ENCODE peak calls at places on chromosomes 12 and 14, in four cellular contexts. One of them, this sample, is unnamed.

GRCh38 chr12:55875704-55876103 is 33.0 kb upstream of the MMP19 start:
- DNase-seq in epithelial cell of prostate: no peak
- DNase-seq in left ventricle myocardium inferior: no peak
- DNase-seq in body of pancreas: no peak
- DNase-seq in this sample: no peak

GRCh38 chr14:97780804-97781203 is 983.6 kb downstream of the VRK1 start:
- DNase-seq in left ventricle myocardium inferior: no peak
- DNase-seq in body of pancreas: no peak
- DNase-seq in epithelial cell of prostate: no peak
- DNase-seq in this sample: no peak

GRCh38 chr12:123714302-123714627 is 2.1 kb downstream of the ATP6V0A2 start:
- DNase-seq in left ventricle myocardium inferior: no peak
- DNase-seq in epithelial cell of prostate: no peak
- DNase-seq in body of pancreas: no peak
- DNase-seq in this sample: no peak

GRCh38 chr14:59394268-59394667 is 70.9 kb downstream of the GPR135 start:
- DNase-seq in epithelial cell of prostate: peak
- DNase-seq in body of pancreas: no peak
- DNase-seq in left ventricle myocardium inferior: no peak
- DNase-seq in this sample: no peak

GRCh38 chr12:42770261-42770660 is 180.7 kb upstream of the PRICKLE1 start:
- DNase-seq in epithelial cell of prostate: no peak
- DNase-seq in body of pancreas: no peak
- DNase-seq in left ventricle myocardium inferior: no peak
- DNase-seq in this sample: no peak

GRCh38 chr12:120761581-120761980 is 36.0 kb downstream of the ACADS start:
- DNase-seq in left ventricle myocardium inferior: no peak
- DNase-seq in body of pancreas: no peak
- DNase-seq in epithelial cell of prostate: peak
- DNase-seq in this sample: no peak

GRCh38 chr12:72226510-72226909 is 45.7 kb upstream of the TRHDE start:
- DNase-seq in left ventricle myocardium inferior: no peak
- DNase-seq in epithelial cell of prostate: no peak
- DNase-seq in body of pancreas: no peak
- DNase-seq in this sample: no peak

GRCh38 chr12:132315951-132316350 is 13.4 kb downstream of the GALNT9 start:
- DNase-seq in epithelial cell of prostate: no peak
- DNase-seq in left ventricle myocardium inferior: no peak
- DNase-seq in body of pancreas: no peak
- DNase-seq in this sample: no peak

GRCh38 chr12:30026621-30027234 is 243.0 kb upstream of the TMTC1 start:
- DNase-seq in left ventricle myocardium inferior: no peak
- DNase-seq in body of pancreas: no peak
- DNase-seq in epithelial cell of prostate: no peak
- DNase-seq in this sample: peak

GRCh38 chr12:114746297-114747074 is 62.5 kb upstream of the TBX3 start:
- DNase-seq in body of pancreas: no peak
- DNase-seq in left ventricle myocardium inferior: no peak
- DNase-seq in epithelial cell of prostate: no peak
- DNase-seq in this sample: no peak

GRCh38 chr12:26853303-26854027 is 20.5 kb upstream of the ITPR2 start:
- DNase-seq in body of pancreas: peak
- DNase-seq in epithelial cell of prostate: no peak
- DNase-seq in left ventricle myocardium inferior: peak
- DNase-seq in this sample: peak

GRCh38 chr14:73462815-73463214 is 4.5 kb upstream of the NUMB start:
- DNase-seq in left ventricle myocardium inferior: no peak
- DNase-seq in epithelial cell of prostate: no peak
- DNase-seq in body of pancreas: no peak
- DNase-seq in this sample: no peak

GRCh38 chr14:90568405-90568804 is 171.6 kb downstream of the CALM1 start:
- DNase-seq in left ventricle myocardium inferior: no peak
- DNase-seq in epithelial cell of prostate: no peak
- DNase-seq in body of pancreas: no peak
- DNase-seq in this sample: no peak

GRCh38 chr14:76203086-76204001 is 51.6 kb downstream of the GPATCH2L start:
- DNase-seq in epithelial cell of prostate: peak
- DNase-seq in body of pancreas: no peak
- DNase-seq in left ventricle myocardium inferior: no peak
- DNase-seq in this sample: no peak

GRCh38 chr12:53381739-53382630 is 2.0 kb downstream of the SP1 start:
- DNase-seq in left ventricle myocardium inferior: peak
- DNase-seq in body of pancreas: peak
- DNase-seq in epithelial cell of prostate: peak
- DNase-seq in this sample: peak

GRCh38 chr12:62640910-62641448 is 174.4 kb downstream of the MON2 start:
- DNase-seq in left ventricle myocardium inferior: no peak
- DNase-seq in body of pancreas: no peak
- DNase-seq in epithelial cell of prostate: no peak
- DNase-seq in this sample: no peak

GRCh38 chr12:40158592-40159111 is 52.8 kb upstream of the SLC2A13 start:
- DNase-seq in epithelial cell of prostate: peak
- DNase-seq in left ventricle myocardium inferior: no peak
- DNase-seq in body of pancreas: no peak
- DNase-seq in this sample: no peak

GRCh38 chr12:3117144-3117581 is 40.0 kb downstream of the TSPAN9 start:
- DNase-seq in body of pancreas: no peak
- DNase-seq in left ventricle myocardium inferior: no peak
- DNase-seq in epithelial cell of prostate: no peak
- DNase-seq in this sample: no peak

GRCh38 chr14:98937712-98938505 is 334.1 kb downstream of the BCL11B start:
- DNase-seq in epithelial cell of prostate: no peak
- DNase-seq in body of pancreas: no peak
- DNase-seq in left ventricle myocardium inferior: no peak
- DNase-seq in this sample: no peak

GRCh38 chr12:105205322-105206048 is 30.5 kb downstream of the APPL2 start:
- DNase-seq in body of pancreas: peak
- DNase-seq in left ventricle myocardium inferior: no peak
- DNase-seq in epithelial cell of prostate: no peak
- DNase-seq in this sample: no peak

GRCh38 chr12:25069221-25069620 is 120.3 kb upstream of the BCAT1 start:
- DNase-seq in left ventricle myocardium inferior: no peak
- DNase-seq in body of pancreas: no peak
- DNase-seq in epithelial cell of prostate: no peak
- DNase-seq in this sample: no peak

GRCh38 chr14:37901978-37902377 is 305.7 kb upstream of the SSTR1 start:
- DNase-seq in left ventricle myocardium inferior: peak
- DNase-seq in body of pancreas: no peak
- DNase-seq in epithelial cell of prostate: no peak
- DNase-seq in this sample: no peak

GRCh38 chr14:101823511-101824120 is 62.1 kb downstream of the PPP2R5C start:
- DNase-seq in body of pancreas: no peak
- DNase-seq in left ventricle myocardium inferior: no peak
- DNase-seq in epithelial cell of prostate: no peak
- DNase-seq in this sample: no peak

GRCh38 chr12:112906712-112907414 is at the start of gene OAS1:
- DNase-seq in epithelial cell of prostate: peak
- DNase-seq in body of pancreas: no peak
- DNase-seq in left ventricle myocardium inferior: no peak
- DNase-seq in this sample: no peak

GRCh38 chr12:94982456-94982855 is 21.0 kb downstream of the NDUFA12 start:
- DNase-seq in left ventricle myocardium inferior: no peak
- DNase-seq in epithelial cell of prostate: no peak
- DNase-seq in body of pancreas: no peak
- DNase-seq in this sample: no peak

GRCh38 chr12:78674311-78675085 is 190.1 kb upstream of the SYT1 start:
- DNase-seq in epithelial cell of prostate: no peak
- DNase-seq in left ventricle myocardium inferior: no peak
- DNase-seq in body of pancreas: no peak
- DNase-seq in this sample: peak

GRCh38 chr12:55060470-55060869 is 40.7 kb downstream of the NEUROD4 start:
- DNase-seq in epithelial cell of prostate: no peak
- DNase-seq in body of pancreas: no peak
- DNase-seq in left ventricle myocardium inferior: no peak
- DNase-seq in this sample: no peak

GRCh38 chr12:89451876-89452275 is 72.7 kb downstream of the GALNT4 start:
- DNase-seq in left ventricle myocardium inferior: peak
- DNase-seq in epithelial cell of prostate: no peak
- DNase-seq in body of pancreas: no peak
- DNase-seq in this sample: peak

GRCh38 chr12:26246483-26247164 is 51.3 kb downstream of the SSPN start:
- DNase-seq in left ventricle myocardium inferior: no peak
- DNase-seq in epithelial cell of prostate: peak
- DNase-seq in body of pancreas: no peak
- DNase-seq in this sample: no peak

GRCh38 chr14:72236629-72237028 is 304.4 kb downstream of the RGS6 start:
- DNase-seq in body of pancreas: no peak
- DNase-seq in left ventricle myocardium inferior: peak
- DNase-seq in epithelial cell of prostate: no peak
- DNase-seq in this sample: no peak

DNA sequence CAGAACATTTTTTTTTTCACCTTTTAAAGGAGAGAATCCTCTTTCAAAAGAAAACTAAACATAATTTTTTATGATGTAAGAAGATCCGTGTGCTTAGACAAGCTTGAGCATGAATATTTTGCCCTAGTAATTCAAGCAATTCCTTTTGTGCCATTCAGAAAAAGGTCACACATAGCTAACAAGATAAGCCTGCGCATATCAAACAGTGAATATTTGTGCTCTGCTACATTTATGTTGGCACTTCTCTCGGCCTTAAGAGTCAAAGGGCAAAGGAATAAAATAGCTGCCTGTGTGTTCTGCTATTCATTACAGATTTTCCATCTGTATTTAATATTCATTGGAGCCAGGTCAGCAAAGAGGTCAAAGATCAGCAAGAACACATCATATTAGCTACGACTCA is 163.4 kb downstream of the TMTC3 start:
- DNase-seq in epithelial cell of prostate: no peak
- DNase-seq in left ventricle myocardium inferior: no peak
- DNase-seq in body of pancreas: no peak
- DNase-seq in this sample: no peak
- H3K27ac ChIP-seq in epithelial cell of prostate: peak
- H3K27ac ChIP-seq in left ventricle myocardium inferior: no peak
- H3K27ac ChIP-seq in body of pancreas: no peak
- H3K27ac ChIP-seq in this sample: no peak

GRCh38 chr12:117009759-117010158 is 89.5 kb downstream of the TESC start:
- DNase-seq in epithelial cell of prostate: no peak
- DNase-seq in left ventricle myocardium inferior: no peak
- DNase-seq in body of pancreas: no peak
- DNase-seq in this sample: no peak
- H3K27ac ChIP-seq in epithelial cell of prostate: no peak
- H3K27ac ChIP-seq in left ventricle myocardium inferior: no peak
- H3K27ac ChIP-seq in body of pancreas: no peak
- H3K27ac ChIP-seq in this sample: no peak

DNA sequence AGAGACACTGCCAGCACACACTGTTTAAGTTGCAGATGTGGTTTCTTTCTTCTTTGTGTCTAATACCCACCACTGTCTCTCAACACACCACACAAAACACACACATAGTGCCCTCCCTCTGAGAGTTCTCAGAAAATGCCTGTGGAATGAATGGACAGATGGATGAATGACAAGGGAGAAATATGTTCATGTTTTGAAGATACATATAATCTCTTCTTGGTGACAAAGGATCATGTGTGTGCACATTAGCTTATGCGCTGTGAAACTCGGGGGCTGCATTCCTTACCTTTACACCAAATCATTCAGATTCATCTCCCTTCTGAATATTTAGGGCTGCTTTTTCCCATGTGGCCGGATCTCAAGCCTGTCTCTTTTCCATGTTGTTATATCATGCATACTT is 111.5 kb downstream of the EPS8 start:
- DNase-seq in left ventricle myocardium inferior: no peak
- DNase-seq in body of pancreas: no peak
- DNase-seq in epithelial cell of prostate: no peak
- DNase-seq in this sample: no peak
- H3K27ac ChIP-seq in left ventricle myocardium inferior: no peak
- H3K27ac ChIP-seq in body of pancreas: no peak
- H3K27ac ChIP-seq in epithelial cell of prostate: no peak
- H3K27ac ChIP-seq in this sample: no peak

GRCh38 chr14:95467232-95467631 is 49.2 kb downstream of the SYNE3 start:
- DNase-seq in epithelial cell of prostate: no peak
- DNase-seq in left ventricle myocardium inferior: no peak
- DNase-seq in body of pancreas: no peak
- DNase-seq in this sample: no peak

GRCh38 chr14:95465358-95465757 is 51.1 kb downstream of the SYNE3 start:
- DNase-seq in epithelial cell of prostate: no peak
- DNase-seq in body of pancreas: no peak
- DNase-seq in left ventricle myocardium inferior: no peak
- DNase-seq in this sample: no peak

GRCh38 chr14:95464524-95464923 is 51.9 kb downstream of the SYNE3 start:
- DNase-seq in body of pancreas: no peak
- DNase-seq in left ventricle myocardium inferior: no peak
- DNase-seq in epithelial cell of prostate: no peak
- DNase-seq in this sample: no peak

GRCh38 chr14:95466506-95466905 is 49.9 kb downstream of the SYNE3 start:
- DNase-seq in epithelial cell of prostate: no peak
- DNase-seq in body of pancreas: no peak
- DNase-seq in left ventricle myocardium inferior: no peak
- DNase-seq in this sample: no peak

GRCh38 chr14:95465936-95466335 is 50.5 kb downstream of the SYNE3 start:
- DNase-seq in epithelial cell of prostate: no peak
- DNase-seq in body of pancreas: no peak
- DNase-seq in left ventricle myocardium inferior: no peak
- DNase-seq in this sample: no peak
- H3K27ac ChIP-seq in epithelial cell of prostate: no peak
- H3K27ac ChIP-seq in body of pancreas: no peak
- H3K27ac ChIP-seq in left ventricle myocardium inferior: peak
- H3K27ac ChIP-seq in this sample: no peak

GRCh38 chr12:126362490-126362889 is 1297.3 kb downstream of the AACS start:
- DNase-seq in epithelial cell of prostate: no peak
- DNase-seq in body of pancreas: no peak
- DNase-seq in left ventricle myocardium inferior: no peak
- DNase-seq in this sample: no peak
- H3K27ac ChIP-seq in epithelial cell of prostate: no peak
- H3K27ac ChIP-seq in body of pancreas: no peak
- H3K27ac ChIP-seq in left ventricle myocardium inferior: no peak
- H3K27ac ChIP-seq in this sample: no peak

DNA sequence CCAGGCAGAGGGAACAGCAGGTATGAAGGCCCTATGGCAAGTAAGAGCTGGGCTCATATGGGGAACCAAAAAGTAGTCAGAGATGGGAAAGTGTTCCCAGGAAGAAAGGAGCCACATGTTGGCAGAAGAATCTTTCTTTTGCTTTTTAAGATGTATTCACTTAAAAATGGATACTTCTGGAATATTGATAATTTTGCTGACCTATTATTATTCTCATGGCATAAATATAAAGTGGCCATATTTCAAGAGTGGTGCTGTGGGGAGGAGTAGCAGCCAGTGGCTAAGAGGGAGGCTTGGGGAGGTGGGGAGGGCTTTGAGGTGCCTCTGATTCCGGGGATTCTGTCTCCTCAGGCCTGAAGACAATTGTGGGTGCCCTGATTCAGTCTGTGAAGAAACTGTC is 108.2 kb downstream of the SCN8A start:
- DNase-seq in left ventricle myocardium inferior: no peak
- DNase-seq in epithelial cell of prostate: no peak
- DNase-seq in body of pancreas: no peak
- DNase-seq in this sample: no peak
- H3K27ac ChIP-seq in left ventricle myocardium inferior: no peak
- H3K27ac ChIP-seq in epithelial cell of prostate: no peak
- H3K27ac ChIP-seq in body of pancreas: no peak
- H3K27ac ChIP-seq in this sample: no peak

GRCh38 chr14:102940729-102941362 is 18.4 kb downstream of the AMN start:
- DNase-seq in epithelial cell of prostate: no peak
- DNase-seq in left ventricle myocardium inferior: no peak
- DNase-seq in body of pancreas: no peak
- DNase-seq in this sample: no peak
- H3K27ac ChIP-seq in epithelial cell of prostate: no peak
- H3K27ac ChIP-seq in left ventricle myocardium inferior: no peak
- H3K27ac ChIP-seq in body of pancreas: no peak
- H3K27ac ChIP-seq in this sample: no peak

GRCh38 chr12:57984629-57985151 is 43.3 kb downstream of the ATP23 start:
- DNase-seq in left ventricle myocardium inferior: no peak
- DNase-seq in epithelial cell of prostate: no peak
- DNase-seq in body of pancreas: no peak
- DNase-seq in this sample: no peak
- H3K27ac ChIP-seq in left ventricle myocardium inferior: no peak
- H3K27ac ChIP-seq in epithelial cell of prostate: no peak
- H3K27ac ChIP-seq in body of pancreas: no peak
- H3K27ac ChIP-seq in this sample: no peak